ENCODE peak calls at places on chromosomes 1 and 21, in six cellular contexts. C is HEK293T; A is NCI-H1694; Y is activated effector memory CD4-positive, alpha-beta T cell treated with Interleukin-2 at 50 U/mL for 16 hours; M is NCI-H2081 treated with DMSO at 0.1 percent for 48 hours; Z is ovary. X is an unnamed sample.
A peak's percentile ranks its signal among the peaks of the same experiment; 100 is the strongest.

GRCh38 chr1:50976890-50977574 is 7.0 kb downstream of the CDKN2C start:
- DNase-seq in C (peak; percentile 49), Z (peak; percentile 43), Y (peak; percentile 13), A (peak; percentile 87), M (no peak), X (peak; percentile 80)

GRCh38 chr1:81509619-81510018 is 291.1 kb upstream of the ADGRL2 start:
- DNase-seq in A (no peak), Y (no peak), C (no peak), Z (no peak), M (no peak), X (no peak)

GRCh38 chr1:97433520-97434175 is 487.2 kb downstream of the DPYD start:
- DNase-seq in Z (no peak), M (no peak), A (no peak), Y (no peak), C (no peak), X (peak; percentile 18)

GRCh38 chr1:159000070-159000409 is 9.7 kb upstream of the IFI16 start:
- DNase-seq in C (no peak), A (no peak), Y (no peak), Z (no peak), M (no peak), X (no peak)

GRCh38 chr1:154787171-154787570 is 82.9 kb downstream of the KCNN3 start:
- DNase-seq in C (no peak), A (no peak), Y (no peak), M (no peak), Z (no peak), X (no peak)

GRCh38 chr1:204314209-204314892 is 45.4 kb downstream of the PLEKHA6 start:
- DNase-seq in M (peak; percentile 58), Y (no peak), Z (no peak), C (no peak), A (no peak), X (no peak)

GRCh38 chr1:201676651-201677050 is 137.7 kb downstream of the NAV1 start:
- DNase-seq in M (no peak), A (no peak), Z (no peak), Y (no peak), C (no peak), X (no peak)

GRCh38 chr1:177780096-177780700 is 189.7 kb downstream of the SEC16B start:
- DNase-seq in Z (no peak), Y (no peak), A (peak; percentile 30), C (peak; percentile 47), M (peak; percentile 10), X (peak; percentile 29)

GRCh38 chr21:17050156-17050555 is 462.7 kb upstream of the CXADR start:
- DNase-seq in A (no peak), Z (no peak), M (no peak), C (no peak), Y (no peak), X (no peak)

GRCh38 chr1:26538480-26539412 is 9.2 kb downstream of the RPS6KA1 start:
- DNase-seq in Y (peak; percentile 33), C (peak; percentile 70), M (no peak), A (peak; percentile 20), Z (no peak), X (peak; percentile 32)

GRCh38 chr1:180027949-180028445 is 73.4 kb downstream of the CEP350 start:
- DNase-seq in Y (no peak), Z (no peak), A (no peak), C (no peak), M (no peak), X (peak; percentile 37)

GRCh38 chr1:38037481-38037939 is 9.1 kb downstream of the POU3F1 start:
- DNase-seq in C (no peak), Z (no peak), A (no peak), Y (no peak), M (no peak), X (no peak)

GRCh38 chr1:209220048-209220524 is 363.4 kb upstream of the CAMK1G start:
- DNase-seq in Y (no peak), Z (no peak), C (no peak), A (no peak), M (no peak), X (no peak)

GRCh38 chr21:30990514-30991304 is 47.6 kb downstream of the KRTAP19-8 start:
- DNase-seq in Y (no peak), Z (no peak), A (no peak), C (no peak), M (peak; percentile 31), X (no peak)

GRCh38 chr1:117210831-117211261 is at the start of gene VTCN1:
- DNase-seq in Y (no peak), Z (no peak), M (no peak), C (no peak), A (no peak), X (peak; percentile 26)

GRCh38 chr1:162551969-162552683 is 9.4 kb upstream of the UAP1 start:
- DNase-seq in C (no peak), Y (no peak), Z (peak; percentile 55), A (no peak), M (no peak), X (no peak)

GRCh38 chr1:240517891-240518290 is 94.1 kb downstream of the GREM2 start:
- DNase-seq in M (no peak), C (no peak), Y (no peak), Z (no peak), A (no peak), X (no peak)